ENCODE peak calls at places on chromosome 14, in six cellular contexts. One of them, this sample, is unnamed.

GRCh38 chr14:88998027-88998426 is 173.6 kb downstream of the TTC8 start:
- DNase-seq in tibial artery: no peak
- DNase-seq in heart left ventricle: no peak
- DNase-seq in mucosa of descending colon: no peak
- DNase-seq in AG09319: no peak
- DNase-seq in upper lobe of right lung: no peak
- DNase-seq in this sample: no peak

GRCh38 chr14:68245146-68246073 is 425.8 kb downstream of the RAD51B start:
- DNase-seq in heart left ventricle: peak
- DNase-seq in mucosa of descending colon: no peak
- DNase-seq in AG09319: no peak
- DNase-seq in tibial artery: no peak
- DNase-seq in upper lobe of right lung: no peak
- DNase-seq in this sample: no peak

GRCh38 chr14:31763041-31763440 is 201.8 kb downstream of the NUBPL start:
- DNase-seq in AG09319: no peak
- DNase-seq in tibial artery: no peak
- DNase-seq in mucosa of descending colon: no peak
- DNase-seq in heart left ventricle: no peak
- DNase-seq in upper lobe of right lung: no peak
- DNase-seq in this sample: no peak

GRCh38 chr14:25103820-25104219 is 53.9 kb upstream of the STXBP6 start:
- DNase-seq in mucosa of descending colon: no peak
- DNase-seq in AG09319: no peak
- DNase-seq in tibial artery: no peak
- DNase-seq in heart left ventricle: no peak
- DNase-seq in upper lobe of right lung: no peak
- DNase-seq in this sample: no peak

GRCh38 chr14:40221428-40221827 is 789.2 kb upstream of the FBXO33 start:
- DNase-seq in heart left ventricle: no peak
- DNase-seq in tibial artery: no peak
- DNase-seq in mucosa of descending colon: no peak
- DNase-seq in upper lobe of right lung: no peak
- DNase-seq in AG09319: no peak
- DNase-seq in this sample: no peak

GRCh38 chr14:69606258-69606657 is 5.1 kb upstream of the SUSD6 start:
- DNase-seq in upper lobe of right lung: peak
- DNase-seq in mucosa of descending colon: peak
- DNase-seq in heart left ventricle: no peak
- DNase-seq in tibial artery: no peak
- DNase-seq in AG09319: no peak
- DNase-seq in this sample: peak

GRCh38 chr14:93316716-93317115 is 16.1 kb downstream of the BTBD7 start:
- DNase-seq in AG09319: no peak
- DNase-seq in heart left ventricle: no peak
- DNase-seq in upper lobe of right lung: no peak
- DNase-seq in mucosa of descending colon: no peak
- DNase-seq in tibial artery: no peak
- DNase-seq in this sample: no peak

GRCh38 chr14:92108345-92109254 is 2.2 kb upstream of the ATXN3 start:
- DNase-seq in mucosa of descending colon: no peak
- DNase-seq in AG09319: no peak
- DNase-seq in tibial artery: no peak
- DNase-seq in heart left ventricle: no peak
- DNase-seq in upper lobe of right lung: no peak
- DNase-seq in this sample: no peak

GRCh38 chr14:76868453-76869170 is 42.4 kb downstream of the LRRC74A start:
- DNase-seq in tibial artery: no peak
- DNase-seq in mucosa of descending colon: no peak
- DNase-seq in heart left ventricle: no peak
- DNase-seq in AG09319: no peak
- DNase-seq in upper lobe of right lung: no peak
- DNase-seq in this sample: no peak

GRCh38 chr14:76866469-76866868 is 40.3 kb downstream of the LRRC74A start:
- DNase-seq in upper lobe of right lung: no peak
- DNase-seq in AG09319: no peak
- DNase-seq in heart left ventricle: no peak
- DNase-seq in mucosa of descending colon: no peak
- DNase-seq in tibial artery: no peak
- DNase-seq in this sample: no peak

GRCh38 chr14:76872796-76873432 is 46.7 kb downstream of the LRRC74A start:
- DNase-seq in upper lobe of right lung: peak
- DNase-seq in tibial artery: peak
- DNase-seq in heart left ventricle: peak
- DNase-seq in mucosa of descending colon: no peak
- DNase-seq in AG09319: no peak
- DNase-seq in this sample: peak

GRCh38 chr14:76867536-76868452 is 41.6 kb downstream of the LRRC74A start:
- DNase-seq in upper lobe of right lung: peak
- DNase-seq in mucosa of descending colon: no peak
- DNase-seq in tibial artery: no peak
- DNase-seq in AG09319: no peak
- DNase-seq in heart left ventricle: peak
- DNase-seq in this sample: no peak

DNA sequence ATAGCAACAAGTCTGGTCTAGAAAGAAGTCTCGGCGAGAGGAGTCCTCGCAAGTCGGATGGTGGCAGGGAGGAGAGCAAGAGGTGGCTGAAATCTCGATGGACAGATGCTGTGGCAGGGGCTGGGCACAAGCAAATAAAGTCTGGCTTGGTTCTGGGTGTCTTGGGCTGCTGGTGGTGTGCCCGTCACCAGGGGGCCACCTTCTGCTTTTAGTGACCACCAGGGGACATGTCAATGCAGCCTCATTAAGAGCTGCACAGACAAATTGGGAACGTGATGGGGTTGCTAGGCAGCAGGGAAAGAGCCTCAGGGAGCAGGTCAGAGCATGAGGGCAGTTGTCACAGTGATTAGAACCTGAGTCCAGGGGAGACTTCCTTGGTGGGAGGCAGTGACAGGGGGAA is 43.9 kb downstream of the LRRC74A start:
- DNase-seq in heart left ventricle: no peak
- DNase-seq in upper lobe of right lung: no peak
- DNase-seq in AG09319: no peak
- DNase-seq in mucosa of descending colon: no peak
- DNase-seq in tibial artery: no peak
- DNase-seq in this sample: peak
- TF ChIP-seq CTCF in heart left ventricle: no peak
- TF ChIP-seq CTCF in upper lobe of right lung: peak
- TF ChIP-seq CTCF in AG09319: no peak
- TF ChIP-seq CTCF in mucosa of descending colon: no peak
- TF ChIP-seq CTCF in tibial artery: no peak
- TF ChIP-seq CTCF in this sample: peak

DNA sequence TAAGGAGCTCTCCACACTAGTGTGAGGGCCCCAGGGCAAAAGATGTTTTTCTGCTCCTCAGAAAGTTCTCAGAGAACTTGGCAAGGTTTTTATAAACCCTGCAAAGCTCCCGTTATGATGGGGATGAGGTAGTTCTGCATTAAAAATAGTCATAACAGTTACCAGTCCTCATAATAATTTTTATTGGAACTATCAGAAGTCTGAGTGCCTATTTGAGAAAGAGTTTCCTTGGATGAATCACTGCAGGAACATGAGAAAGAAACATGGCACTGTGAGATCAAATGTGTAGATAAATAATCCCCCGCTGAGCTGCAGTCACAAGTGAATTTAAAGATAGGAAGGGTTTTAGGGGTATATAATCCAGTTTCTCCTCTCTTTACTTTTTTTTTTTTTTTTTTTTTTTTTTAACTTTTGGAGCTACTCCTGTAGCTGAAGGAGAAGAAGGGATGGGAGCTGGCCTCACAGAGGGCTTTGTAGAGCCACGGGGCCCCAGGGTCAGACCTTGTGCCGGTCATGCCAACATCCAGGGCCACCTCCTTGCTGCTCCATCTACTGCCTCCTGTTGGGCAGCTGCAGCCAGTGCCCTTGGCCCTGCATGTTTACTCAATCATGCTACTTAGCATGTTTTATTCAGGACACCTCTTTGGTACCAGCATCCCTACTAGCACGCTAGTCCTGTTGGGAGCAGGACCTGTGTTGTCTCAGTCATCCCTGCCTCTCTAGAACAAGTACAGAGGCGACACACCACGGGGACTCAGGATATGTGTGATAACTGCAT is 39.5 kb downstream of the EVL start:
- DNase-seq in heart left ventricle: no peak
- DNase-seq in upper lobe of right lung: no peak
- DNase-seq in tibial artery: peak
- DNase-seq in mucosa of descending colon: no peak
- DNase-seq in AG09319: no peak
- DNase-seq in this sample: no peak
- TF ChIP-seq CTCF in heart left ventricle: no peak
- TF ChIP-seq CTCF in upper lobe of right lung: no peak
- TF ChIP-seq CTCF in tibial artery: no peak
- TF ChIP-seq CTCF in mucosa of descending colon: no peak
- TF ChIP-seq CTCF in AG09319: no peak
- TF ChIP-seq CTCF in this sample: no peak

DNA sequence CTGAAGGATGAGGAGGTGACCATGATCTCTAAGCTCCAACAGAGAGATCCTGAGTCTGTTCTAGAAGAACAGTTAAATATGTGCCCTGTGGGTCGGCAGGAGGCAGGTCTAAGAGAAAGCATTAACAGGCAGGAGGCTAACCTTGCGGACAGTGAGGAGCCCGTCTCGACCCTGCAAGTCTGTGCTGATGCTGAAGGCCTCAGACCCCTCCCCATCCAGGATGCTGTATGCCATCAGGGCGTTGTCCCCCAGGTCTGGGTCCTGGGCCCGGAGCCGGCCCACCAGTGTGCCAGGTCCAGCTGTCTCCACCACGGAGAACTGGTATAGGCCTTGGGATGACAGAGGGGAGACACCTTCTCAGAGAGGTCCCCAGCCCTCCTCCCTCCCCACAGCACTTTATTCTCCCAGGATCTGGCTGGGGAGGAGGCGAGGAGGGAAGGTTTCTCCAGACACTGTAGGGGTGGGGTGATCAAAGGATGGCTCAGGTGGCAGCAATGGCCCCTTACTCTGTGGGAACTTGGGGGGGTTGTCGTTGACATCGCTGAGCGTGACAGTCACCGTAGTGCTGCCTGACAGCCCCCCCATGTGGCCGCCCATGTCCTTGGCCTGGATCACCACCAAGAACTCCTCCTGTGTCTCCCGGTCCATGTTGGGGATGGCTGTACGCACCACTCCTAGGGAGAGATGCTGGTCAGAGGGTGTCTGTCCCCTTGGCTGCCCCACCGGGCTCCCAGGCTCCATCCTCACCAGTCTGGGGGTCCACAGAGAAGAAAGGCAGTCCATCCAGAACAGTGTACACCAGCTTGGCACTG is 3.1 kb downstream of the CDH24 start:
- DNase-seq in heart left ventricle: no peak
- DNase-seq in mucosa of descending colon: no peak
- DNase-seq in upper lobe of right lung: peak
- DNase-seq in tibial artery: no peak
- DNase-seq in AG09319: no peak
- DNase-seq in this sample: peak
- TF ChIP-seq CTCF in heart left ventricle: no peak
- TF ChIP-seq CTCF in mucosa of descending colon: no peak
- TF ChIP-seq CTCF in upper lobe of right lung: peak
- TF ChIP-seq CTCF in tibial artery: no peak
- TF ChIP-seq CTCF in AG09319: no peak
- TF ChIP-seq CTCF in this sample: no peak

DNA sequence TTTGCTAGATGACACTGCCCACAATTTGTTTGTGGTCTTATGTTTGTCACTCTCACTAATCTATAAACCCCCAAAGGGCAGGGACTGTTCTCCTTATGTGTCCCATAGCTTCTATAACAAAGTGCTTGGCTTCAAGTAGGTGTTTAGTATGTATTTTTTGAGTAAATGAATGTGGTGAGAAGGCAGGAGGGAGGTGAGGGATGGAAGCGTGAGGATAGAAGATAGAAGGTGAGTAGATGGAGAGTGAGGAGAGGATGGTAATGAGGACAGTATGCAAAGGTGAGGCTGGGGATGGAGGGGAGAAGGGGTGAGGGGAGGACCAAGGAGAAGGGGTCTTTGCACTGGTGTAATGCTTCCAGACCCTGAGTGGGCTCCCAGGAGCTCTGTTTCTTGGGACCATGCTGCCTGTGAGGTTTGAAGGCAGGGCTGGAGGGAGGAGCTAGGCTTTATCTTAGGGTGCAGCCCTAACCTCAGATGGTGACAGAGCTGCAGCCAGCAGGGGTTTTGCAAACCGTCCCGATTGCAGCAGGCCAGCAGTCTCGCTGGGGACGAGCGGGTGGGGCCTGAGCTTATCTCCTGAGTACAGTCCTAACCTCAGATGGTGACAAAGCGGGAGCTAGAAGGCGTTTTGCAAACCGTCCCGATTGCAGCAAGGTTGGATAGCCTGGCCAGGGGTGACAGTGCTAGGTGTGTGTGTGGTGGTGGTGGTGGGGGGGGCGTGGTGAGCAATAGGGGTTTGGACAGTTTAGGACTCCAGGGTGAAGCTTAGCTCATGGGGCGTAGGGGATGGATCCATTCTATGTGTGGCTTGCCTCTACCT is 6.5 kb downstream of the CEBPE start:
- DNase-seq in mucosa of descending colon: no peak
- DNase-seq in upper lobe of right lung: no peak
- DNase-seq in tibial artery: no peak
- DNase-seq in AG09319: no peak
- DNase-seq in heart left ventricle: no peak
- DNase-seq in this sample: no peak
- TF ChIP-seq CTCF in mucosa of descending colon: no peak
- TF ChIP-seq CTCF in upper lobe of right lung: no peak
- TF ChIP-seq CTCF in tibial artery: no peak
- TF ChIP-seq CTCF in AG09319: no peak
- TF ChIP-seq CTCF in heart left ventricle: no peak
- TF ChIP-seq CTCF in this sample: no peak

GRCh38 chr14:102509744-102510615 is at the start of gene ANKRD9:
- DNase-seq in tibial artery: peak
- DNase-seq in upper lobe of right lung: peak
- DNase-seq in heart left ventricle: peak
- DNase-seq in AG09319: peak
- DNase-seq in mucosa of descending colon: peak
- DNase-seq in this sample: peak
- TF ChIP-seq CTCF in tibial artery: no peak
- TF ChIP-seq CTCF in upper lobe of right lung: no peak
- TF ChIP-seq CTCF in heart left ventricle: no peak
- TF ChIP-seq CTCF in AG09319: no peak
- TF ChIP-seq CTCF in mucosa of descending colon: no peak
- TF ChIP-seq CTCF in this sample: no peak

GRCh38 chr14:106530423-106531107 is 1004.2 kb downstream of the TMEM121 start:
- DNase-seq in heart left ventricle: no peak
- DNase-seq in upper lobe of right lung: no peak
- DNase-seq in tibial artery: no peak
- DNase-seq in AG09319: no peak
- DNase-seq in mucosa of descending colon: peak
- DNase-seq in this sample: no peak
- TF ChIP-seq CTCF in heart left ventricle: no peak
- TF ChIP-seq CTCF in upper lobe of right lung: peak
- TF ChIP-seq CTCF in tibial artery: no peak
- TF ChIP-seq CTCF in AG09319: no peak
- TF ChIP-seq CTCF in mucosa of descending colon: no peak
- TF ChIP-seq CTCF in this sample: no peak

GRCh38 chr14:106372870-106373657 is 846.7 kb downstream of the TMEM121 start:
- DNase-seq in upper lobe of right lung: peak
- DNase-seq in tibial artery: no peak
- DNase-seq in mucosa of descending colon: peak
- DNase-seq in heart left ventricle: peak
- DNase-seq in AG09319: no peak
- DNase-seq in this sample: no peak
- TF ChIP-seq CTCF in upper lobe of right lung: peak
- TF ChIP-seq CTCF in tibial artery: no peak
- TF ChIP-seq CTCF in mucosa of descending colon: peak
- TF ChIP-seq CTCF in heart left ventricle: peak
- TF ChIP-seq CTCF in AG09319: no peak
- TF ChIP-seq CTCF in this sample: no peak

This sample was measured in glutamatergic neuron.